ENCODE peak calls at places on chromosome 4, in six cellular contexts. One of them, this sample, is unnamed.
A peak's percentile ranks its signal among the peaks of the same experiment; 100 is the strongest.

GRCh38 chr4:175469519-175469918 is 342.5 kb downstream of the GPM6A start:
- DNase-seq in activated T-cell treated with anti-CD3 and anti-CD28 coated beads, Interleukin-2, amount 50 U/mL, for 24 hours: no peak
- DNase-seq in Caki2: peak; percentile 38
- DNase-seq in NCI-H1092: no peak
- DNase-seq in GM04504: peak; percentile 10
- DNase-seq in brain microvascular endothelial cell: peak; percentile 33
- DNase-seq in this sample: no peak

GRCh38 chr4:60455380-60455779 is 744.7 kb upstream of the ADGRL3 start:
- DNase-seq in activated T-cell treated with anti-CD3 and anti-CD28 coated beads, Interleukin-2, amount 50 U/mL, for 24 hours: no peak
- DNase-seq in GM04504: no peak
- DNase-seq in NCI-H1092: no peak
- DNase-seq in Caki2: no peak
- DNase-seq in brain microvascular endothelial cell: no peak
- DNase-seq in this sample: no peak

GRCh38 chr4:15668566-15669435 is 12.8 kb upstream of the FAM200B start:
- DNase-seq in activated T-cell treated with anti-CD3 and anti-CD28 coated beads, Interleukin-2, amount 50 U/mL, for 24 hours: no peak
- DNase-seq in brain microvascular endothelial cell: no peak
- DNase-seq in Caki2: no peak
- DNase-seq in NCI-H1092: no peak
- DNase-seq in GM04504: no peak
- DNase-seq in this sample: no peak

GRCh38 chr4:112523008-112523440 is 7.0 kb upstream of the NEUROG2 start:
- DNase-seq in NCI-H1092: no peak
- DNase-seq in GM04504: no peak
- DNase-seq in Caki2: no peak
- DNase-seq in activated T-cell treated with anti-CD3 and anti-CD28 coated beads, Interleukin-2, amount 50 U/mL, for 24 hours: peak; percentile 67
- DNase-seq in brain microvascular endothelial cell: peak; percentile 24
- DNase-seq in this sample: peak; percentile 87

GRCh38 chr4:159446266-159446976 is 343.5 kb downstream of the RAPGEF2 start:
- DNase-seq in activated T-cell treated with anti-CD3 and anti-CD28 coated beads, Interleukin-2, amount 50 U/mL, for 24 hours: peak; percentile 33
- DNase-seq in NCI-H1092: peak; percentile 47
- DNase-seq in brain microvascular endothelial cell: peak; percentile 52
- DNase-seq in Caki2: peak; percentile 47
- DNase-seq in GM04504: peak; percentile 38
- DNase-seq in this sample: peak; percentile 67

GRCh38 chr4:37873383-37873782 is 17.5 kb upstream of the TBC1D1 start:
- DNase-seq in NCI-H1092: no peak
- DNase-seq in Caki2: no peak
- DNase-seq in brain microvascular endothelial cell: peak; percentile 27
- DNase-seq in activated T-cell treated with anti-CD3 and anti-CD28 coated beads, Interleukin-2, amount 50 U/mL, for 24 hours: no peak
- DNase-seq in GM04504: no peak
- DNase-seq in this sample: peak; percentile 82

GRCh38 chr4:110869862-110870577 is 247.1 kb upstream of the PITX2 start:
- DNase-seq in NCI-H1092: no peak
- DNase-seq in brain microvascular endothelial cell: no peak
- DNase-seq in GM04504: no peak
- DNase-seq in Caki2: peak; percentile 61
- DNase-seq in activated T-cell treated with anti-CD3 and anti-CD28 coated beads, Interleukin-2, amount 50 U/mL, for 24 hours: no peak
- DNase-seq in this sample: no peak

GRCh38 chr4:145812902-145813301 is 125.7 kb downstream of the ZNF827 start:
- DNase-seq in activated T-cell treated with anti-CD3 and anti-CD28 coated beads, Interleukin-2, amount 50 U/mL, for 24 hours: no peak
- DNase-seq in Caki2: peak; percentile 79
- DNase-seq in NCI-H1092: no peak
- DNase-seq in brain microvascular endothelial cell: peak; percentile 42
- DNase-seq in GM04504: no peak
- DNase-seq in this sample: no peak

GRCh38 chr4:156971623-156972369 is at the start of gene PDGFC:
- DNase-seq in activated T-cell treated with anti-CD3 and anti-CD28 coated beads, Interleukin-2, amount 50 U/mL, for 24 hours: peak; percentile 31
- DNase-seq in NCI-H1092: peak; percentile 21
- DNase-seq in GM04504: no peak
- DNase-seq in Caki2: peak; percentile 90
- DNase-seq in brain microvascular endothelial cell: peak; percentile 65
- DNase-seq in this sample: peak; percentile 94

GRCh38 chr4:38591617-38592337 is 72.2 kb upstream of the KLF3 start:
- DNase-seq in activated T-cell treated with anti-CD3 and anti-CD28 coated beads, Interleukin-2, amount 50 U/mL, for 24 hours: no peak
- DNase-seq in NCI-H1092: no peak
- DNase-seq in brain microvascular endothelial cell: no peak
- DNase-seq in GM04504: no peak
- DNase-seq in Caki2: no peak
- DNase-seq in this sample: peak; percentile 46

GRCh38 chr4:7854697-7855370 is 84.8 kb downstream of the AFAP1 start:
- DNase-seq in GM04504: no peak
- DNase-seq in brain microvascular endothelial cell: no peak
- DNase-seq in Caki2: no peak
- DNase-seq in activated T-cell treated with anti-CD3 and anti-CD28 coated beads, Interleukin-2, amount 50 U/mL, for 24 hours: peak; percentile 60
- DNase-seq in NCI-H1092: no peak
- DNase-seq in this sample: peak; percentile 49

GRCh38 chr4:173509031-173510001 is 20.7 kb downstream of the HAND2 start:
- DNase-seq in Caki2: no peak
- DNase-seq in GM04504: no peak
- DNase-seq in brain microvascular endothelial cell: no peak
- DNase-seq in activated T-cell treated with anti-CD3 and anti-CD28 coated beads, Interleukin-2, amount 50 U/mL, for 24 hours: no peak
- DNase-seq in NCI-H1092: no peak
- DNase-seq in this sample: peak; percentile 94

GRCh38 chr4:85741921-85742591 is 267.1 kb downstream of the ARHGAP24 start:
- DNase-seq in NCI-H1092: peak; percentile 32
- DNase-seq in brain microvascular endothelial cell: no peak
- DNase-seq in GM04504: no peak
- DNase-seq in activated T-cell treated with anti-CD3 and anti-CD28 coated beads, Interleukin-2, amount 50 U/mL, for 24 hours: no peak
- DNase-seq in Caki2: no peak
- DNase-seq in this sample: peak; percentile 39

GRCh38 chr4:113222431-113222979 is 173.1 kb downstream of the ANK2 start:
- DNase-seq in GM04504: peak; percentile 35
- DNase-seq in Caki2: no peak
- DNase-seq in brain microvascular endothelial cell: peak; percentile 51
- DNase-seq in activated T-cell treated with anti-CD3 and anti-CD28 coated beads, Interleukin-2, amount 50 U/mL, for 24 hours: no peak
- DNase-seq in NCI-H1092: no peak
- DNase-seq in this sample: peak; percentile 71

GRCh38 chr4:169103966-169104412 is 93.9 kb upstream of the CBR4 start:
- DNase-seq in NCI-H1092: peak; percentile 60
- DNase-seq in activated T-cell treated with anti-CD3 and anti-CD28 coated beads, Interleukin-2, amount 50 U/mL, for 24 hours: no peak
- DNase-seq in GM04504: no peak
- DNase-seq in brain microvascular endothelial cell: no peak
- DNase-seq in Caki2: peak; percentile 46
- DNase-seq in this sample: no peak